ENCODE peak calls at places on chromosome 9, in five cellular contexts. A is pancreas, I is RWPE1, O is A549, L is fibroblast of mammary gland. U is an unnamed sample.

GRCh38 chr9:32590898-32591297 is 17.9 kb upstream of the NDUFB6 start:
- DNase-seq in L (no peak), A (no peak), I (peak; percentile 65), O (no peak), U (no peak)

GRCh38 chr9:93268551-93269314 is 84.8 kb downstream of the WNK2 start:
- DNase-seq in O (no peak), A (peak; percentile 84), L (no peak), I (no peak), U (peak; percentile 32)

GRCh38 chr9:128190516-128191405 is 611 bp downstream of the CIZ1 start:
- DNase-seq in L (no peak), I (no peak), O (no peak), A (no peak), U (peak; percentile 64)

GRCh38 chr9:120928720-120929389 is 2.3 kb upstream of the TRAF1 start:
- DNase-seq in A (peak; percentile 77), L (no peak), O (peak; percentile 78), I (peak; percentile 88), U (peak; percentile 89)

GRCh38 chr9:122226142-122226757 is 2.5 kb downstream of the LHX6 start:
- DNase-seq in O (no peak), A (no peak), I (no peak), L (no peak), U (no peak)

GRCh38 chr9:33165263-33166151 is 1.6 kb downstream of the B4GALT1 start:
- DNase-seq in I (peak; percentile 74), O (peak; percentile 73), A (peak; percentile 67), L (peak; percentile 98), U (peak; percentile 72)

GRCh38 chr9:108530141-108530540 is 325.6 kb downstream of the ACTL7B start:
- DNase-seq in I (no peak), O (no peak), L (no peak), A (no peak), U (no peak)

GRCh38 chr9:19023078-19023477 is 9.9 kb downstream of the SAXO1 start:
- DNase-seq in A (no peak), L (no peak), I (no peak), O (no peak), U (no peak)

GRCh38 chr9:96612966-96613589 is 6.6 kb downstream of the CDC14B start:
- DNase-seq in L (no peak), A (no peak), I (no peak), O (no peak), U (no peak)

GRCh38 chr9:96721303-96721702 is 56.6 kb downstream of the ZNF510 start:
- DNase-seq in L (no peak), I (peak; percentile 14), A (no peak), O (no peak), U (no peak)

GRCh38 chr9:130713286-130713975 is 19.9 kb downstream of the EXOSC2 start:
- DNase-seq in A (no peak), O (no peak), I (no peak), L (peak; percentile 32), U (peak; percentile 69)

GRCh38 chr9:137428841-137429545 is 5.8 kb downstream of the NOXA1 start:
- DNase-seq in O (no peak), A (no peak), I (no peak), L (no peak), U (no peak)

GRCh38 chr9:84554069-84554659 is 115.4 kb upstream of the NTRK2 start:
- DNase-seq in O (no peak), I (no peak), A (no peak), L (no peak), U (no peak)

GRCh38 chr9:16752615-16753014 is 117.9 kb downstream of the BNC2 start:
- DNase-seq in L (peak; percentile 20), A (no peak), I (no peak), O (no peak), U (no peak)

GRCh38 chr9:107644774-107645463 is 155.3 kb upstream of the KLF4 start:
- DNase-seq in I (no peak), L (no peak), O (no peak), A (no peak), U (peak; percentile 83)

GRCh38 chr9:134396258-134396742 is 70.0 kb downstream of the RXRA start:
- DNase-seq in O (no peak), L (no peak), I (no peak), A (no peak), U (peak; percentile 80)

GRCh38 chr9:137482094-137482781 is 23.1 kb upstream of the NSMF start:
- DNase-seq in A (no peak), O (no peak), L (peak; percentile 85), I (peak; percentile 87), U (peak; percentile 91)

GRCh38 chr9:134395002-134395517 is 68.8 kb downstream of the RXRA start:
- DNase-seq in I (no peak), A (no peak), L (no peak), O (no peak), U (no peak)

GRCh38 chr9:89462817-89463216 is 35.1 kb downstream of the SEMA4D start:
- DNase-seq in O (no peak), L (no peak), A (no peak), I (no peak), U (no peak)

GRCh38 chr9:86751956-86752355 is 195.3 kb downstream of the GAS1 start:
- DNase-seq in L (no peak), I (no peak), O (no peak), A (no peak), U (no peak)

GRCh38 chr9:124251188-124251587 is 6.6 kb upstream of the NEK6 start:
- DNase-seq in O (no peak), A (no peak), I (no peak), L (no peak), U (no peak)

GRCh38 chr9:14243514-14244042 is 70.4 kb downstream of the NFIB start:
- DNase-seq in A (no peak), O (no peak), L (peak; percentile 31), I (no peak), U (no peak)

GRCh38 chr9:89523948-89524347 is 26.0 kb upstream of the SEMA4D start:
- DNase-seq in I (no peak), O (no peak), L (no peak), A (no peak), U (no peak)

GRCh38 chr9:126775926-126776325 is 28.9 kb upstream of the ZBTB43 start:
- DNase-seq in L (no peak), O (no peak), A (no peak), I (no peak), U (no peak)

GRCh38 chr9:38421498-38422211 is 2.6 kb downstream of the IGFBPL1 start:
- DNase-seq in I (no peak), L (no peak), O (no peak), A (no peak), U (no peak)

GRCh38 chr9:107000218-107000617 is 137.3 kb downstream of the ZNF462 start:
- DNase-seq in I (peak; percentile 38), O (no peak), A (no peak), L (no peak), U (no peak)

GRCh38 chr9:126915846-126916543 is 1.4 kb downstream of the RALGPS1 start:
- DNase-seq in L (no peak), A (no peak), O (no peak), I (peak; percentile 73), U (no peak)

GRCh38 chr9:93634311-93635185 is 58.2 kb downstream of the PHF2 start:
- DNase-seq in L (no peak), I (no peak), O (no peak), A (peak; percentile 6), U (no peak)

GRCh38 chr9:17519761-17520160 is 59.1 kb upstream of the SH3GL2 start:
- DNase-seq in I (no peak), L (peak; percentile 4), A (no peak), O (no peak), U (no peak)

GRCh38 chr9:21788752-21789151 is 13.7 kb upstream of the MTAP start:
- DNase-seq in I (no peak), L (peak; percentile 16), O (no peak), A (no peak), U (no peak)

GRCh38 chr9:87950765-87951488 is 23.4 kb downstream of the CDK20 start:
- DNase-seq in O (peak; percentile 31), I (peak; percentile 35), L (peak; percentile 42), A (no peak), U (no peak)
- TF ChIP-seq CTCF in O (peak; percentile 43), I (peak; percentile 38), L (peak; percentile 57), A (peak; percentile 24), U (peak; percentile 64)

GRCh38 chr9:129481424-129481823 is 139.5 kb downstream of the C9orf50 start:
- DNase-seq in O (no peak), A (no peak), I (no peak), L (no peak), U (no peak)

GRCh38 chr9:129481824-129482511 is 138.9 kb downstream of the C9orf50 start:
- DNase-seq in A (no peak), O (no peak), L (peak; percentile 42), I (no peak), U (peak; percentile 57)

GRCh38 chr9:129479217-129480011 is 141.5 kb downstream of the C9orf50 start:
- DNase-seq in A (no peak), I (no peak), O (no peak), L (no peak), U (no peak)

GRCh38 chr9:129480705-129481104 is 140.2 kb downstream of the C9orf50 start:
- DNase-seq in I (no peak), L (no peak), A (no peak), O (no peak), U (no peak)

GRCh38 chr9:129480227-129480626 is 140.7 kb downstream of the C9orf50 start:
- DNase-seq in L (peak; percentile 36), A (no peak), O (no peak), I (no peak), U (no peak)
- TF ChIP-seq CTCF in L (peak; percentile 3), A (no peak), O (no peak), I (no peak), U (no peak)

DNA sequence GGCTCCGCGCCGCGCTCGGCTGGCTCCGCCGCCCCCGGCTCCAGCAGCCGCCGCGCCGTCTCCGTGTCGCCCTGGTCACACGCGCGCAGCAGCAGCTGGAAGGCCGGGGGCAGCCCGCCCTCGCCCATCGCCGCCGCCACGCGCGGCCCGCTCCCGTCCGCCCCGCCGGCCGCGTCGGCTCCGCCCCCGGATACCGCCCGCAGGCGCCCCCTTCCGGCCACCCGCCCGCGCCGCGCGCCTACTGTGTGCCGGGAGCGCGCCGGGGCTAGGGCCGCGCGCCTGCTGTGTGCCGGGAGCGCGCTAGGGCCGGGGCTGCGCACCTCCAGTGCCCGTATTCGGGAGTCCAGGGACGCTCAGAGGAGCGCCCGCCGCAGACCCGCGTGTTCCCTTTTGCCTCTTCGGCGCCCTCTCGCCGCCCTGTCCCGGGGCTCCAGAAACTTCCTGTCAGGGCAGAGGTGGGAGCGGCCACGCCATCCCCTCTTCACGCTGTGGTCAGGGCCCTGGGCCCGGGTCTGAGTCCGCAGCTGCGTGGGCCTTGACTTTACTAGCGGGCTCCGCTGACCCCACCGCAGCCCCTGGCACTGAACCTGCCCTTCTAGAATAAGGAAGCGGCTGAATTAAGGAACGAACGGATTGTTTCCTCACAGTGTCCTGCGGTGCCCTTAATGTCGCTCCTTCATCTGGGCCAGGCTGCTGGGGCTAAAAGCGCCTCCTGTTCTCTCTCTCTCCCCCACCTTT is at the start of gene ANKS6:
- DNase-seq in A (peak; percentile 88), O (peak; percentile 87), I (peak; percentile 93), L (peak; percentile 65), U (peak; percentile 84)
- TF ChIP-seq CTCF in A (peak; percentile 34), O (peak; percentile 78), I (peak; percentile 96), L (no peak), U (peak; percentile 77)

DNA sequence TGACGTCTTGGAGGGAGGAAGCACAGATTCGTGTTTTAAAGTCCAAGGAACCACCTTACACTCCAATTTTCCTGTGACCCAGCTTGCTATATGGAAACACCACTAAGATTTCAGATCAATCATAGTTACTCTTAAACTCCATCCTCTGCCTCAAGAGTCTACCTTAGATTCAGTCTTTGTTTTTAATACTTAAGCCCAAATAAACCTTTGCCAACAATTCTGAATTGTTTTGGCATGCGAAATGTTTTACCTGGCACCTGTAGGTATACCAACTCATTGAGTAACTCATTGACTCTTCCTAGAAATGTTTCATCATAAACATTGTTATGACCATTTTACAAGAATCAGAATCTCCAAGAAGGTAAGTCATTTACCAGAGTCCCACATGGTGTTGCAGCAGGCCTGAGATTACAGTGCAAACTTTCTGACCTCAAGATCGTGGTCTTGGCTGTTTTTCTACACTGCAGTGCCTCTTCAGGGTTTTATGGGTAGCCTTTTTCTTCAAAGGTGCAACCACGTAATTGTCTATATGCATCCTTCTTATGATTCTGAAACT is 750.4 kb downstream of the BRINP1 start:
- DNase-seq in A (no peak), O (no peak), I (no peak), L (no peak), U (no peak)
- TF ChIP-seq CTCF in A (no peak), O (no peak), I (no peak), L (no peak), U (no peak)